ENCODE peak calls at places on chromosomes 6 and 20, in seven cellular contexts. Y is nephron progenitor cell; W is stimulated activated CD8-positive, alpha-beta memory T cell treated with anti-CD3 and anti-CD28 coated beads, Interleukin-2, amount 100 ng/mL, for 1 hour; R is astrocyte of the spinal cord; S is left ventricle myocardium inferior; I is NCI-H460; F is naive thymus-derived CD8-positive, alpha-beta T cell. K is an unnamed sample.

GRCh38 chr6:38114976-38115632 is 295.6 kb downstream of the ZFAND3 start:
- DNase-seq in Y (no peak), W (no peak), R (no peak), S (no peak), I (no peak), F (no peak), K (no peak)

GRCh38 chr6:104281370-104281769 is 578.3 kb downstream of the HACE1 start:
- DNase-seq in Y (no peak), W (no peak), R (no peak), S (no peak), I (no peak), F (no peak), K (no peak)

GRCh38 chr20:44183282-44183681 is 3.7 kb downstream of the JPH2 start:
- DNase-seq in Y (no peak), W (no peak), R (no peak), S (no peak), I (no peak), F (no peak), K (no peak)

GRCh38 chr6:137861550-137862337 is 5.3 kb upstream of the TNFAIP3 start:
- DNase-seq in Y (no peak), W (no peak), R (no peak), S (no peak), I (no peak), F (no peak), K (no peak)

GRCh38 chr6:11631008-11631407 is 93.5 kb downstream of the TMEM170B start:
- DNase-seq in Y (no peak), W (no peak), R (no peak), S (no peak), I (no peak), F (no peak), K (no peak)

GRCh38 chr6:135021310-135022049 is 33.1 kb downstream of the HBS1L start:
- DNase-seq in Y (no peak), W (no peak), R (no peak), S (no peak), I (no peak), F (no peak), K (no peak)

GRCh38 chr6:73477407-73477806 is 15.9 kb downstream of the MTO1 start:
- DNase-seq in Y (no peak), W (no peak), R (no peak), S (no peak), I (no peak), F (no peak), K (no peak)

GRCh38 chr6:119285908-119286625 is 63.5 kb downstream of the MAN1A1 start:
- DNase-seq in Y (no peak), W (no peak), R (no peak), S (no peak), I (no peak), F (no peak), K (no peak)

GRCh38 chr6:1619666-1620503 is 10.2 kb downstream of the FOXC1 start:
- DNase-seq in Y (peak), W (no peak), R (no peak), S (no peak), I (no peak), F (no peak), K (peak)

GRCh38 chr6:111253999-111254778 is 166.9 kb downstream of the SLC16A10 start:
- DNase-seq in Y (no peak), W (no peak), R (no peak), S (no peak), I (no peak), F (no peak), K (no peak)

GRCh38 chr6:38846361-38846760 is 131.2 kb downstream of the DNAH8 start:
- DNase-seq in Y (no peak), W (no peak), R (no peak), S (no peak), I (no peak), F (no peak), K (no peak)

GRCh38 chr20:35735828-35736470 is 6.1 kb downstream of the RBM39 start:
- DNase-seq in Y (no peak), W (no peak), R (no peak), S (no peak), I (no peak), F (no peak), K (no peak)

K was measured in upper lobe of left lung.